ENCODE peak calls at places on chromosomes 16 and 17, in six cellular contexts. K is ovary, U is sigmoid colon, S is H1, G is esophagus muscularis mucosa, R is tibial nerve. O is an unnamed sample.

GRCh38 chr17:17783825-17784598 is 52.8 kb downstream of the SREBF1 start:
- DNase-seq in K (peak; percentile 61), U (no peak), S (no peak), G (no peak), R (no peak), O (no peak)

GRCh38 chr17:45008191-45008590 is 40.1 kb upstream of the C1QL1 start:
- DNase-seq in K (no peak), U (no peak), S (no peak), G (no peak), R (no peak), O (no peak)

GRCh38 chr17:78442648-78443128 is 64.2 kb downstream of the PGS1 start:
- DNase-seq in K (no peak), U (peak; percentile 92), S (no peak), G (peak; percentile 94), R (peak; percentile 44), O (peak; percentile 88)

GRCh38 chr16:85471469-85472431 is 141.4 kb upstream of the GSE1 start:
- DNase-seq in K (peak; percentile 68), U (peak; percentile 67), S (no peak), G (no peak), R (no peak), O (peak; percentile 71)

GRCh38 chr17:80868022-80868609 is 123.5 kb upstream of the CHMP6 start:
- DNase-seq in K (no peak), U (peak; percentile 21), S (no peak), G (no peak), R (no peak), O (no peak)

GRCh38 chr17:18377437-18378204 is at the start of gene EVPLL:
- DNase-seq in K (no peak), U (peak; percentile 70), S (no peak), G (no peak), R (no peak), O (peak; percentile 94)

GRCh38 chr17:49853470-49854015 is 5.7 kb upstream of the TAC4 start:
- DNase-seq in K (no peak), U (no peak), S (no peak), G (no peak), R (no peak), O (no peak)

GRCh38 chr16:57380671-57381462 is 8.6 kb downstream of the CX3CL1 start:
- DNase-seq in K (no peak), U (no peak), S (no peak), G (no peak), R (no peak), O (no peak)

GRCh38 chr16:30665830-30666190 is 7.6 kb downstream of the FBRS start:
- DNase-seq in K (no peak), U (no peak), S (no peak), G (no peak), R (no peak), O (no peak)

GRCh38 chr17:62705781-62706597 is 78.5 kb downstream of the MRC2 start:
- DNase-seq in K (no peak), U (peak; percentile 59), S (peak; percentile 69), G (no peak), R (no peak), O (no peak)

GRCh38 chr17:7321466-7321865 is 6.3 kb upstream of the GPS2 start:
- DNase-seq in K (no peak), U (no peak), S (no peak), G (no peak), R (no peak), O (no peak)

GRCh38 chr17:42312285-42313130 is 24.2 kb downstream of the STAT5A start:
- DNase-seq in K (peak; percentile 90), U (peak; percentile 96), S (peak; percentile 90), G (no peak), R (peak; percentile 78), O (peak; percentile 93)

GRCh38 chr16:82070656-82071369 is 35.8 kb downstream of the HSD17B2 start:
- DNase-seq in K (no peak), U (no peak), S (no peak), G (no peak), R (no peak), O (no peak)

GRCh38 chr16:11781773-11782172 is 15.3 kb downstream of the ZC3H7A start:
- DNase-seq in K (no peak), U (no peak), S (no peak), G (no peak), R (no peak), O (no peak)

GRCh38 chr17:76683921-76684745 is 26.6 kb downstream of the MXRA7 start:
- DNase-seq in K (no peak), U (no peak), S (no peak), G (no peak), R (no peak), O (no peak)

GRCh38 chr17:34412965-34413441 is 50.0 kb upstream of the CCL1 start:
- DNase-seq in K (no peak), U (no peak), S (no peak), G (no peak), R (no peak), O (no peak)

GRCh38 chr17:81049973-81050551 is 15.1 kb downstream of the BAIAP2 start:
- DNase-seq in K (no peak), U (no peak), S (no peak), G (no peak), R (no peak), O (peak; percentile 90)

GRCh38 chr16:9165601-9166220 is 74.3 kb downstream of the HAPSTR1 start:
- DNase-seq in K (no peak), U (no peak), S (no peak), G (no peak), R (no peak), O (no peak)

GRCh38 chr17:57517519-57518342 is 227.4 kb downstream of the CCDC182 start:
- DNase-seq in K (no peak), U (no peak), S (no peak), G (no peak), R (no peak), O (no peak)

GRCh38 chr17:27762527-27763305 is 37.6 kb downstream of the NOS2 start:
- DNase-seq in K (no peak), U (no peak), S (peak; percentile 72), G (no peak), R (no peak), O (no peak)

GRCh38 chr17:62188713-62189112 is 123.6 kb upstream of the MED13 start:
- DNase-seq in K (no peak), U (no peak), S (no peak), G (no peak), R (no peak), O (no peak)

GRCh38 chr17:40486513-40487370 is 14.7 kb downstream of the TNS4 start:
- DNase-seq in K (no peak), U (no peak), S (no peak), G (no peak), R (no peak), O (no peak)

GRCh38 chr16:83586036-83586810 is 221.6 kb upstream of the HSBP1 start:
- DNase-seq in K (no peak), U (no peak), S (no peak), G (no peak), R (no peak), O (no peak)

GRCh38 chr16:9012848-9013507 is 49.3 kb upstream of the USP7 start:
- DNase-seq in K (no peak), U (no peak), S (peak; percentile 88), G (no peak), R (no peak), O (peak; percentile 72)

GRCh38 chr17:50665838-50666237 is 31.2 kb downstream of the ABCC3 start:
- DNase-seq in K (no peak), U (no peak), S (no peak), G (no peak), R (no peak), O (no peak)

GRCh38 chr17:35740997-35741931 is 9.8 kb downstream of the RASL10B start:
- DNase-seq in K (no peak), U (peak; percentile 62), S (peak; percentile 79), G (no peak), R (no peak), O (no peak)

GRCh38 chr17:17089796-17090641 is 47.8 kb downstream of the MPRIP start:
- DNase-seq in K (no peak), U (peak; percentile 35), S (no peak), G (no peak), R (peak; percentile 4), O (no peak)

GRCh38 chr16:22968931-22969330 is 155.0 kb downstream of the HS3ST2 start:
- DNase-seq in K (no peak), U (no peak), S (no peak), G (peak; percentile 78), R (no peak), O (no peak)

GRCh38 chr17:81579298-81579697 is 27.1 kb upstream of the FAAP100 start:
- DNase-seq in K (no peak), U (no peak), S (no peak), G (no peak), R (no peak), O (no peak)

DNA sequence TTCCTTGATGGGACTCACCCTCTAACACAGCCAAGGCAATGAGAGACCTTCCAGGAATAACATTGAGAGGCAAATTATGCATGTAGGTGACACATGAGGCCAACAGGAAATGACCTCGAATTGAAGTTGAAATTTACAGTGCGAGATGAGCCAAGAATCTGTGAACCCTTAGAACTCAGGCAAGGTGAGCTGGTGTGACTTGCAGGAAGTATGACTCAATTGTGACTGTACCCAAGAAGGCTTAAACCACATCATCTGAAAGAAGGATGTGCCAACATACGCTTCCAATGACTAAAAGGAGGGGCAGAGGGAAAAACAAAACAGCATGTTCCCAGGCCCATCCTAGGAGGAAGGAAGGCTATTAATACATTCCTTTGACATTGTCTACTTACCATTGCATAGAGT is 44.8 kb downstream of the PITPNC1 start:
- DNase-seq in K (no peak), U (no peak), S (no peak), G (no peak), R (no peak), O (no peak)
- TF ChIP-seq EP300 in K (no peak), U (peak; percentile 36), S (no peak), G (peak; percentile 69), R (peak; percentile 37), O (peak; percentile 30)

GRCh38 chr17:441155-441950 is 88.7 kb upstream of the RPH3AL start:
- DNase-seq in K (no peak), U (no peak), S (no peak), G (no peak), R (no peak), O (no peak)

GRCh38 chr17:437545-437944 is 84.9 kb upstream of the RPH3AL start:
- DNase-seq in K (no peak), U (no peak), S (no peak), G (no peak), R (no peak), O (no peak)

GRCh38 chr17:436571-436970 is 84.0 kb upstream of the RPH3AL start:
- DNase-seq in K (no peak), U (no peak), S (no peak), G (no peak), R (no peak), O (no peak)

GRCh38 chr17:443109-443508 is 90.5 kb upstream of the RPH3AL start:
- DNase-seq in K (no peak), U (no peak), S (no peak), G (no peak), R (no peak), O (peak; percentile 64)

GRCh38 chr17:438191-438590 is 85.6 kb upstream of the RPH3AL start:
- DNase-seq in K (no peak), U (no peak), S (no peak), G (no peak), R (no peak), O (no peak)
- TF ChIP-seq EP300 in K (no peak), U (no peak), S (no peak), G (no peak), R (no peak), O (no peak)

GRCh38 chr16:89110641-89111040 is 17.0 kb downstream of the ACSF3 start:
- DNase-seq in K (no peak), U (no peak), S (no peak), G (no peak), R (no peak), O (no peak)
- TF ChIP-seq EP300 in K (no peak), U (no peak), S (no peak), G (no peak), R (no peak), O (no peak)

GRCh38 chr17:32763855-32764439 is 113.0 kb downstream of the MYO1D start:
- DNase-seq in K (no peak), U (no peak), S (no peak), G (no peak), R (no peak), O (no peak)
- TF ChIP-seq EP300 in K (no peak), U (no peak), S (no peak), G (no peak), R (no peak), O (no peak)